ENCODE peak calls at places on chromosome 18, in six cellular contexts. O, Y, S, W, C and T are unnamed samples.

GRCh38 chr18:27994571-27994970 is 182.4 kb downstream of the CDH2 start:
- DNase-seq in Y (no peak), O (no peak), W (no peak), S (no peak), C (no peak), T (no peak)

GRCh38 chr18:35172451-35173035 is 68.3 kb upstream of the ZNF397 start:
- DNase-seq in O (no peak), Y (no peak), S (no peak), W (no peak), C (no peak), T (no peak)

GRCh38 chr18:37403100-37403781 is 162.4 kb downstream of the CELF4 start:
- DNase-seq in C (peak), O (peak), W (peak), S (no peak), Y (no peak), T (no peak)

GRCh38 chr18:56522826-56523225 is 115.6 kb downstream of the TXNL1 start:
- DNase-seq in W (peak), C (no peak), O (no peak), S (no peak), Y (no peak), T (no peak)

GRCh38 chr18:48004577-48004976 is 74.1 kb upstream of the SMAD2 start:
- DNase-seq in C (no peak), Y (no peak), O (no peak), W (no peak), S (no peak), T (no peak)

GRCh38 chr18:4125246-4125938 is 329.7 kb downstream of the DLGAP1 start:
- DNase-seq in Y (no peak), O (no peak), W (peak), S (no peak), C (no peak), T (no peak)

GRCh38 chr18:79458131-79458838 is 62.6 kb downstream of the NFATC1 start:
- DNase-seq in O (peak), C (peak), Y (no peak), W (peak), S (peak), T (no peak)

GRCh38 chr18:5653802-5654201 is 110.0 kb upstream of the EPB41L3 start:
- DNase-seq in Y (no peak), S (no peak), W (no peak), O (no peak), C (no peak), T (no peak)

GRCh38 chr18:6497543-6497942 is 82.8 kb upstream of the L3MBTL4 start:
- DNase-seq in O (no peak), W (no peak), S (no peak), Y (no peak), C (no peak), T (no peak)

GRCh38 chr18:74314759-74315463 is 728 bp upstream of the C18orf63 start:
- DNase-seq in C (no peak), S (no peak), Y (no peak), O (no peak), W (no peak), T (no peak)

GRCh38 chr18:2597639-2598038 is 26.3 kb downstream of the NDC80 start:
- DNase-seq in O (no peak), S (no peak), W (no peak), Y (no peak), C (no peak), T (no peak)

GRCh38 chr18:30634249-30634648 is 408.3 kb downstream of the DSC3 start:
- DNase-seq in W (no peak), S (no peak), O (no peak), C (no peak), Y (no peak), T (no peak)

GRCh38 chr18:7185701-7186100 is 45.2 kb upstream of the LRRC30 start:
- DNase-seq in O (no peak), C (no peak), Y (no peak), W (no peak), S (no peak), T (no peak)

GRCh38 chr18:49933530-49933929 is 120.2 kb upstream of the ACAA2 start:
- DNase-seq in S (no peak), C (no peak), W (peak), O (no peak), Y (no peak), T (no peak)

GRCh38 chr18:48031011-48031480 is 100.6 kb upstream of the SMAD2 start:
- DNase-seq in S (peak), W (peak), C (peak), Y (peak), O (peak), T (no peak)

GRCh38 chr18:24530630-24531111 is 70.2 kb downstream of the HRH4 start:
- DNase-seq in S (no peak), W (peak), O (peak), C (no peak), Y (no peak), T (no peak)

GRCh38 chr18:70279470-70279869 is 9.4 kb upstream of the SOCS6 start:
- DNase-seq in S (no peak), W (no peak), C (no peak), O (no peak), Y (no peak), T (no peak)

GRCh38 chr18:32126538-32126937 is 34.9 kb downstream of the RNF138 start:
- DNase-seq in C (no peak), S (no peak), Y (no peak), O (no peak), W (no peak), T (no peak)

GRCh38 chr18:66873899-66874298 is 270.0 kb upstream of the CDH19 start:
- DNase-seq in W (no peak), S (no peak), C (no peak), Y (no peak), O (no peak), T (no peak)

GRCh38 chr18:8654482-8655451 is 45.5 kb downstream of the RAB12 start:
- DNase-seq in O (peak), W (peak), S (no peak), Y (no peak), C (no peak), T (no peak)
- TF ChIP-seq CTCF in O (peak), W (peak), S (peak), Y (peak), C (peak), T (peak)

DNA sequence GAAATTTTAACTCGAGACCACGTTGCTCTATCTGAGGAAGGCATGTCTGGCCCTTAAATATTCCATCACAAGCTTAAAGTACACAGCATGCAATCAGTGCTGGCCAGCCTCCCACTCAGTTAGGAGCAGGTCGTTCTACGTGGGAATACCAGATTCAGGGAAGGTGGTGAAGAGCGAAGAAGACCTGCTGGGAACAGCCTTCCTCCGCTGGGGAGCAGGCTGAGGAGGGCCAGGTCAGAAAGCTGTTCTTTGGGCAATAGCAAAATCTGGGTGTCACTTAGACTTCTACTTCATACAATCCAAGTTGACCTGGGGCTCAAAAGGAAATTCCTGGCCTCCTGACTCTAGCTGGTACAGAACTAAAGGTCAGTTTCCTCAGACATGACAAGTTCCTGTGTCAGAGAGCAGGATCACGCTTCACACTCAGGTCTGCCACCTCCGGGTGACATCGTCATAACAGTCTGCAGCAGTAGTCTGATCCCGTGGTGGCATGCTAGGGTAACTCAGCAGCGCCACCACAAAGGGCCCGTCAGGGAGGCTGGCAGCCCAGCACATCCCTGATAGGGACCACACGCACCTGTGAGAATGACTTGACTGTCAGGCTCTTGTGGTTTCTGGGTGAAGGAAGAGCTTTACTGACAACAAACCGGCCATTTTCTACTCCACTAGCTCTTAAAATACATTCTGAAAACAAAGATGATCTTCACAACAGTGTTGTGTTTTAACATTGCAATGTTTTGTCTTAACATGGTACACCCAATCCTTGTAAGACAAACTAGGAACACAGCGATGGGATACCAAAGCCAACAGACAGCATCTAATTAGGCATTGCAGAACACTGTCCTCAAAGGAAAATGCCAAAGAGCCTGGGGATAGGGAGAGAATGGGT is 35.2 kb upstream of the NAPG start:
- DNase-seq in W (no peak), C (no peak), O (no peak), Y (peak), S (no peak), T (no peak)
- TF ChIP-seq CTCF in W (no peak), C (no peak), O (no peak), Y (no peak), S (no peak), T (no peak)

GRCh38 chr18:51121597-51121857 is 76.0 kb downstream of the MEX3C start:
- DNase-seq in Y (no peak), W (no peak), S (no peak), C (no peak), O (no peak), T (no peak)

GRCh38 chr18:51122266-51123045 is 75.0 kb downstream of the MEX3C start:
- DNase-seq in S (no peak), O (no peak), Y (no peak), W (no peak), C (no peak), T (no peak)

GRCh38 chr18:51123481-51123880 is 74.0 kb downstream of the MEX3C start:
- DNase-seq in Y (no peak), S (no peak), O (no peak), W (no peak), C (no peak), T (no peak)

GRCh38 chr18:51123046-51123395 is 74.5 kb downstream of the MEX3C start:
- DNase-seq in C (no peak), O (no peak), W (no peak), S (no peak), Y (no peak), T (no peak)

DNA sequence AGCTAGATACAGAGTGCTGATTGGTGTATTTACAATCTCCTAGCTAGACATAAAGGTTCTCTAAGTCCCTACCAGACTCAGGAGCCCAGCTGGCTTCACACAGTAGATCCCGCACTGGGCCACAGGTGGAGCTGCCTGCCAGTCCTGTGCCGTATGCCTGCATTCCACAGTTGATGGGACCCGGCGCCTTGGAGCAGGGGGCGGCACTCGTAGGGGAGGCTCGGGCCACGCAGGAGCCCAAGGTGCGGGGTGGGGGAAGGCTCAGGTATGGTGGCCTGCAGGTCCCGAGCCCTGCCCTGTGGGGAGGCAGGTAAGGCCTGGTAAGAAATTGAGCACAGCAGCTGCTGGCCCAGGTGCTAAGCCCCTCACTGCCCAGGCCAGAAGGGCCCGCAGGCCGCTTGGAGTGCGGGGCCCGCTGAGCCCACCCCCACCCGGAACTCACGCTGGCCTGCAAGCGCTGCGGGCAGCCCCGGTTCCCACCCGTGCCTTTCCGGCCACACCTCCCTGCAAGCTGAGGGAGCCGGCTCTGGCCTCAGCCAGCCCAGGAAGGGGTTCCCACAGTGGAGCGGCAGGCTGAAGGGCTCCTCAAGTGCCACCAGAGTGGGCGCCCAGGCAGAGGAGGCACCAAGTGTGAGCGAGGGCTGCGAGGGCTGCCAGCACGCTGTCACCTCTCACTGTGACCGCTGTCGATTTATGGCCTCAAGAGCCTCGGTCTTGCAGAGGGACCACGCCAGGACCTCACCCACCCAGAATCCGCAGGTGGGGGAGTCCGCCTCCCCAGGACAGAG is 76.5 kb downstream of the MEX3C start:
- DNase-seq in W (no peak), O (no peak), S (no peak), Y (peak), C (no peak), T (no peak)
- TF ChIP-seq CTCF in W (no peak), O (no peak), S (no peak), Y (no peak), C (no peak), T (no peak)

DNA sequence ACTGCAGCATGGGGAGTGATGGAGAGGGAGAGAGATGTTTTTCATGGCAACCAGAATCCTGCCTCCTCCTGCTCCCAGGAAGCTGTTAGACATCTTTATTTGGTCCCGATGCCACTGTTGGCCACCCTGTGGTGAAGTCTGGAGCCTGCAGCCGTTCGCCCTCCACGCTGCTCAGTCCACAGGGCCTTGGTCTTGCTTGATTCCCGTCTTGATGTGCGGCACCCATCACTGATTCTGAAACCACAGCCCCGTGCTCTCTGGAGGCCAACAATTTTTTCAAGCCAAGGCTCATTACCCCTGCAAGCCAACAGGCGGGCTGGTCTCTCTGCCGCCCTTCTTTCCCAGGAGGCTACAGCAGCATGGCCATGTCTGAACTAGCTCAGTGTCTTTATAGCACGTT is 24.5 kb downstream of the SIGLEC15 start:
- DNase-seq in Y (peak), C (no peak), W (no peak), O (no peak), S (no peak), T (no peak)
- TF ChIP-seq CTCF in Y (peak), C (no peak), W (peak), O (peak), S (no peak), T (no peak)

DNA sequence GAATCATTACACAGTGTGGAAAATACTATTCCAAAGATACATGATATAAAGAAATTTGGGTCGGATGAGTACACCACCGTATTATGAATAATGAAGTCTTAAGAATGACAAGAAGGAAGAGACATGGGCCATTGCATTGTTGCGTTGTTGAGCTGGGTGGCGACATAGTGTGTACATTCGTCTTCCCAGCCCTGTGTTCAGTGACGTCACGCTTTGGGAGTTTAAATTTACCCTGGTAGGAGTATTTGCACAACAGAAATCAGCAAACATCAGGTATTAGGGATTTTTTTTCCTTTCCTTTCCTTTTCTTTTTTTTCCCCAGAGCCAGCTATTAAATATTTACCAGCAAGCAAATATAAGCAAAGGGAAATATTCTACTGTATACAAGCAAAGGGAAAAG is 347.2 kb upstream of the NETO1 start:
- DNase-seq in O (no peak), Y (no peak), C (no peak), S (no peak), W (no peak), T (no peak)
- TF ChIP-seq CTCF in O (no peak), Y (no peak), C (no peak), S (no peak), W (no peak), T (no peak)

GRCh38 chr18:13101659-13101992 is 110.5 kb downstream of the CEP192 start:
- DNase-seq in W (no peak), S (no peak), O (no peak), Y (no peak), C (no peak), T (no peak)

GRCh38 chr18:13107074-13107473 is 111.5 kb upstream of the LDLRAD4 start:
- DNase-seq in C (no peak), W (peak), Y (no peak), S (no peak), O (peak), T (no peak)

GRCh38 chr18:13100942-13101658 is 109.9 kb downstream of the CEP192 start:
- DNase-seq in O (no peak), W (no peak), C (no peak), Y (no peak), S (no peak), T (no peak)

GRCh38 chr18:13105059-13105458 is 113.5 kb upstream of the LDLRAD4 start:
- DNase-seq in Y (no peak), O (no peak), W (no peak), S (no peak), C (no peak), T (no peak)

DNA sequence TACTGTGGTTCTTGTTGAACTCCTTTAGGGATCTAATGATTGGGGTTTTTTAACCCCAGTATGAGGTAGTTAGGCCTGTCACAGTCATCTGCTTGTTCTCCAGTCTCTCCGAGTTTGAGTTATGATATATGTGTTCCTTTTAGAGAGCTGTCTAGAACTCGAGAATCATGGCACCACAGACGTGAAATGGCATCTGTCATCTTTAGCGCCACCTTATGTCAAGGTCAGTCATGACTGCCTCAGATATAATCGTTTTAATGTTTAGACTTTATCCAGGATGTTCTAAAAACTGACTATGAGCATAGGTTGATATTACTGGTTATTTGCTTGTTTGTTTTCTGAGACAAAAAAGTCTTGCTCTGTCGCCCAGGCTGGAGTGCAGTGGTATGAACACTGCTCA is 112.2 kb downstream of the CEP192 start:
- DNase-seq in C (no peak), S (no peak), O (no peak), W (no peak), Y (no peak), T (no peak)
- TF ChIP-seq CTCF in C (no peak), S (no peak), O (peak), W (peak), Y (peak), T (peak)

GRCh38 chr18:76495435-76496199 is 575 bp upstream of the ZNF516 start:
- DNase-seq in W (peak), O (peak), Y (peak), S (peak), C (peak), T (peak)
- TF ChIP-seq CTCF in W (no peak), O (no peak), Y (no peak), S (no peak), C (no peak), T (no peak)

GRCh38 chr18:58231930-58232329 is 187.9 kb downstream of the NEDD4L start:
- DNase-seq in O (no peak), Y (no peak), S (no peak), C (no peak), W (no peak), T (no peak)
- TF ChIP-seq CTCF in O (no peak), Y (no peak), S (no peak), C (peak), W (peak), T (no peak)

DNA sequence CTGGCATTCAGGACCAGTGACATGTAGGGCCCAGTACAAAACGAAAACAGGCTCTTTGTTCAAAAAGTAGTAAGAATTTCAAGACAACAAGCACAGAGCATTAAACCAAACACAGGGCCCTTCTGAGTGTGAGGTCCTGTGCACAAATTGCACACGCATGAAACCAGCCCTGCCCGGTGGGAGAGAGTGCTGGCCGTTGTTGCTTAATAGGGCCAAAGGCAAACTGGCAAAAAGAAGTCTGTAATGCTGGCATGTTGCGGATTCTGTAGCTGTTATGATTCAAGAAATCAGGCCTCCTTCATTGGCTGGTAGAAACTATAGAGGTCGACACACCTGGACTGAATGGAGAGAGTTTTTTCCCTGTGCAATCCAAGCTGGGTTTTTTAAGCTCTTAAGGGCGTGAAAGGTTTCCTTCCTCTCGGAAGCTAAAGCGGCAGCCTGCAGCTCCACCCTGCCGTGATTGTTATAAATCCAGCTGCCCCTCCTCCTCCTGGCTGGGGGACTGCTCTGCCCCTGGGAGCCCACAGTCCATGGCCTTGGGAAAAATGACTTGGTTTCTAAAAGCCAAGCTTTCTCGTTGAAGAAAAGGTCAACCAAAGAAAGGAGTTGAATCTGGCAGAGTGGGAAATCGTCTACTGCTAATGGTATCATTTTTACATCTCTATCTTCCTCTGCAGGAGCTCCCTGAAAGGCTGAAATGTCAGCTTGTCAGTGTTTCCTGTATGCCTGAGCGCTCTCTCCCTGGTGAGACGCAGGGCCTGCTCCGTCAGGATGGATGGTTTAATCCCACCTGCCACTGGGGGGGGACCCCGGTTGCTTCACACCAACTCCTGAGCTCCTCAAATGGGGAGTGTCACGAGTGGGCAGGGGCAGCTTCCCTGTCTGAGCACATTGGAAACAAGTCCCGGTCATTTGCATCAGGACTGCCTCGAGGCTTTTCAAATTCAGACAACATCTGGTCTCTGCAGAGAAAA is 143.6 kb downstream of the ALPK2 start:
- DNase-seq in S (peak), Y (peak), C (no peak), W (no peak), O (no peak), T (no peak)
- TF ChIP-seq CTCF in S (no peak), Y (no peak), C (no peak), W (no peak), O (no peak), T (no peak)

GRCh38 chr18:63741769-63742168 is 33.4 kb upstream of the SERPINB7 start:
- DNase-seq in S (no peak), C (no peak), W (peak), O (peak), Y (no peak), T (no peak)
- TF ChIP-seq CTCF in S (no peak), C (no peak), W (peak), O (peak), Y (no peak), T (no peak)